ENCODE peak calls at places on chromosome 3, in six cellular contexts. One of them, this sample, is unnamed.

GRCh38 chr3:37981348-37981664 is 9.3 kb upstream of the VILL start:
- DNase-seq in brain microvascular endothelial cell: no peak
- DNase-seq in left ventricle myocardium inferior: no peak
- DNase-seq in activated gamma-delta T cell treated with Interleukin-2 at 50 U/mL for 16 hours: no peak
- DNase-seq in T-helper 9 cell: no peak
- DNase-seq in GM12865: no peak
- DNase-seq in this sample: no peak

GRCh38 chr3:56940331-56940730 is 120.1 kb upstream of the SPATA12 start:
- DNase-seq in T-helper 9 cell: no peak
- DNase-seq in GM12865: no peak
- DNase-seq in left ventricle myocardium inferior: no peak
- DNase-seq in activated gamma-delta T cell treated with Interleukin-2 at 50 U/mL for 16 hours: no peak
- DNase-seq in brain microvascular endothelial cell: no peak
- DNase-seq in this sample: no peak

GRCh38 chr3:89521328-89521727 is 413.9 kb downstream of the EPHA3 start:
- DNase-seq in brain microvascular endothelial cell: no peak
- DNase-seq in left ventricle myocardium inferior: no peak
- DNase-seq in T-helper 9 cell: no peak
- DNase-seq in activated gamma-delta T cell treated with Interleukin-2 at 50 U/mL for 16 hours: no peak
- DNase-seq in GM12865: no peak
- DNase-seq in this sample: no peak

GRCh38 chr3:62557450-62557849 is 184.1 kb upstream of the FEZF2 start:
- DNase-seq in T-helper 9 cell: no peak
- DNase-seq in brain microvascular endothelial cell: no peak
- DNase-seq in left ventricle myocardium inferior: no peak
- DNase-seq in activated gamma-delta T cell treated with Interleukin-2 at 50 U/mL for 16 hours: no peak
- DNase-seq in GM12865: no peak
- DNase-seq in this sample: no peak

GRCh38 chr3:44000586-44000985 is 241.1 kb upstream of the TOPAZ1 start:
- DNase-seq in left ventricle myocardium inferior: no peak
- DNase-seq in GM12865: peak
- DNase-seq in brain microvascular endothelial cell: no peak
- DNase-seq in activated gamma-delta T cell treated with Interleukin-2 at 50 U/mL for 16 hours: no peak
- DNase-seq in T-helper 9 cell: no peak
- DNase-seq in this sample: no peak

GRCh38 chr3:9402410-9403228 is 5.2 kb downstream of the SETD5 start:
- DNase-seq in brain microvascular endothelial cell: peak
- DNase-seq in activated gamma-delta T cell treated with Interleukin-2 at 50 U/mL for 16 hours: no peak
- DNase-seq in T-helper 9 cell: no peak
- DNase-seq in GM12865: no peak
- DNase-seq in left ventricle myocardium inferior: no peak
- DNase-seq in this sample: no peak

GRCh38 chr3:21913791-21914190 is 162.8 kb upstream of the ZNF385D start:
- DNase-seq in left ventricle myocardium inferior: no peak
- DNase-seq in T-helper 9 cell: no peak
- DNase-seq in activated gamma-delta T cell treated with Interleukin-2 at 50 U/mL for 16 hours: no peak
- DNase-seq in brain microvascular endothelial cell: peak
- DNase-seq in GM12865: no peak
- DNase-seq in this sample: no peak

GRCh38 chr3:140579260-140579659 is 98.6 kb upstream of the TRIM42 start:
- DNase-seq in brain microvascular endothelial cell: no peak
- DNase-seq in T-helper 9 cell: no peak
- DNase-seq in GM12865: no peak
- DNase-seq in left ventricle myocardium inferior: no peak
- DNase-seq in activated gamma-delta T cell treated with Interleukin-2 at 50 U/mL for 16 hours: no peak
- DNase-seq in this sample: no peak

GRCh38 chr3:184907941-184908649 is 96.1 kb downstream of the VPS8 start:
- DNase-seq in GM12865: no peak
- DNase-seq in brain microvascular endothelial cell: no peak
- DNase-seq in activated gamma-delta T cell treated with Interleukin-2 at 50 U/mL for 16 hours: no peak
- DNase-seq in left ventricle myocardium inferior: peak
- DNase-seq in T-helper 9 cell: no peak
- DNase-seq in this sample: no peak

GRCh38 chr3:32817561-32818430 is at the start of gene TRIM71:
- DNase-seq in GM12865: no peak
- DNase-seq in T-helper 9 cell: no peak
- DNase-seq in left ventricle myocardium inferior: no peak
- DNase-seq in brain microvascular endothelial cell: no peak
- DNase-seq in activated gamma-delta T cell treated with Interleukin-2 at 50 U/mL for 16 hours: no peak
- DNase-seq in this sample: no peak

GRCh38 chr3:13215940-13216546 is 142.8 kb upstream of the IQSEC1 start:
- DNase-seq in left ventricle myocardium inferior: no peak
- DNase-seq in activated gamma-delta T cell treated with Interleukin-2 at 50 U/mL for 16 hours: no peak
- DNase-seq in brain microvascular endothelial cell: peak
- DNase-seq in T-helper 9 cell: no peak
- DNase-seq in GM12865: no peak
- DNase-seq in this sample: no peak

GRCh38 chr3:105118905-105119304 is 247.8 kb upstream of the ALCAM start:
- DNase-seq in activated gamma-delta T cell treated with Interleukin-2 at 50 U/mL for 16 hours: no peak
- DNase-seq in brain microvascular endothelial cell: peak
- DNase-seq in GM12865: no peak
- DNase-seq in T-helper 9 cell: no peak
- DNase-seq in left ventricle myocardium inferior: no peak
- DNase-seq in this sample: no peak

GRCh38 chr3:186839874-186840641 is 2.5 kb upstream of the ADIPOQ start:
- DNase-seq in activated gamma-delta T cell treated with Interleukin-2 at 50 U/mL for 16 hours: no peak
- DNase-seq in GM12865: no peak
- DNase-seq in brain microvascular endothelial cell: no peak
- DNase-seq in T-helper 9 cell: no peak
- DNase-seq in left ventricle myocardium inferior: no peak
- DNase-seq in this sample: no peak

This sample was measured in Jurkat, Clone E6-1.